ENCODE peak calls at places on chromosome 4, in seven cellular contexts. One of them, this sample, is unnamed.

GRCh38 chr4:114272226-114272625 is 292.8 kb upstream of the ARSJ start:
- DNase-seq in trophoblast cell: no peak
- DNase-seq in H9: no peak
- DNase-seq in mesendoderm: no peak
- DNase-seq in IMR-90: peak
- DNase-seq in mesenchymal stem cell: peak
- DNase-seq in neuronal stem cell: no peak
- DNase-seq in this sample: no peak

GRCh38 chr4:81260443-81261102 is 45.6 kb upstream of the PRKG2 start:
- DNase-seq in trophoblast cell: no peak
- DNase-seq in H9: peak
- DNase-seq in mesendoderm: peak
- DNase-seq in IMR-90: no peak
- DNase-seq in mesenchymal stem cell: no peak
- DNase-seq in neuronal stem cell: no peak
- DNase-seq in this sample: peak

GRCh38 chr4:88803600-88804096 is 106.0 kb upstream of the NAP1L5 start:
- DNase-seq in trophoblast cell: no peak
- DNase-seq in H9: no peak
- DNase-seq in mesendoderm: no peak
- DNase-seq in IMR-90: peak
- DNase-seq in mesenchymal stem cell: peak
- DNase-seq in neuronal stem cell: no peak
- DNase-seq in this sample: no peak

GRCh38 chr4:165027762-165028402 is 3.9 kb upstream of the TRIM60 start:
- DNase-seq in trophoblast cell: no peak
- DNase-seq in H9: no peak
- DNase-seq in mesendoderm: no peak
- DNase-seq in IMR-90: no peak
- DNase-seq in mesenchymal stem cell: peak
- DNase-seq in neuronal stem cell: no peak
- DNase-seq in this sample: no peak

GRCh38 chr4:184400375-184400870 is 73.9 kb downstream of the IRF2 start:
- DNase-seq in trophoblast cell: no peak
- DNase-seq in H9: no peak
- DNase-seq in mesendoderm: no peak
- DNase-seq in IMR-90: peak
- DNase-seq in mesenchymal stem cell: peak
- DNase-seq in neuronal stem cell: no peak
- DNase-seq in this sample: no peak

GRCh38 chr4:126753592-126753991 is 879.2 kb upstream of the INTU start:
- DNase-seq in trophoblast cell: no peak
- DNase-seq in H9: no peak
- DNase-seq in mesendoderm: no peak
- DNase-seq in IMR-90: no peak
- DNase-seq in mesenchymal stem cell: no peak
- DNase-seq in neuronal stem cell: no peak
- DNase-seq in this sample: no peak

GRCh38 chr4:17468638-17469221 is 43.2 kb downstream of the QDPR start:
- DNase-seq in trophoblast cell: no peak
- DNase-seq in H9: no peak
- DNase-seq in mesendoderm: peak
- DNase-seq in IMR-90: peak
- DNase-seq in mesenchymal stem cell: peak
- DNase-seq in neuronal stem cell: peak
- DNase-seq in this sample: no peak

GRCh38 chr4:88809561-88810219 is 112.1 kb upstream of the NAP1L5 start:
- DNase-seq in trophoblast cell: no peak
- DNase-seq in H9: no peak
- DNase-seq in mesendoderm: no peak
- DNase-seq in IMR-90: no peak
- DNase-seq in mesenchymal stem cell: no peak
- DNase-seq in neuronal stem cell: no peak
- DNase-seq in this sample: no peak

GRCh38 chr4:101954975-101955678 is 164.6 kb downstream of the BANK1 start:
- DNase-seq in trophoblast cell: no peak
- DNase-seq in H9: no peak
- DNase-seq in mesendoderm: no peak
- DNase-seq in IMR-90: no peak
- DNase-seq in mesenchymal stem cell: no peak
- DNase-seq in neuronal stem cell: no peak
- DNase-seq in this sample: no peak

GRCh38 chr4:46653842-46654241 is 255.2 kb downstream of the COX7B2 start:
- DNase-seq in trophoblast cell: no peak
- DNase-seq in H9: no peak
- DNase-seq in mesendoderm: no peak
- DNase-seq in IMR-90: no peak
- DNase-seq in mesenchymal stem cell: no peak
- DNase-seq in neuronal stem cell: no peak
- DNase-seq in this sample: no peak

GRCh38 chr4:127997534-127998388 is 32.6 kb downstream of the ABHD18 start:
- DNase-seq in trophoblast cell: peak
- DNase-seq in H9: no peak
- DNase-seq in mesendoderm: peak
- DNase-seq in IMR-90: peak
- DNase-seq in mesenchymal stem cell: peak
- DNase-seq in neuronal stem cell: no peak
- DNase-seq in this sample: no peak

GRCh38 chr4:72858328-72858727 is 211.2 kb downstream of the COX18 start:
- DNase-seq in trophoblast cell: peak
- DNase-seq in H9: no peak
- DNase-seq in mesendoderm: no peak
- DNase-seq in IMR-90: peak
- DNase-seq in mesenchymal stem cell: peak
- DNase-seq in neuronal stem cell: no peak
- DNase-seq in this sample: no peak

GRCh38 chr4:7540216-7540615 is 105.5 kb upstream of the PSAPL1 start:
- DNase-seq in trophoblast cell: no peak
- DNase-seq in H9: no peak
- DNase-seq in mesendoderm: no peak
- DNase-seq in IMR-90: no peak
- DNase-seq in mesenchymal stem cell: no peak
- DNase-seq in neuronal stem cell: no peak
- DNase-seq in this sample: no peak

GRCh38 chr4:76570141-76570989 is 135.3 kb downstream of the SHROOM3 start:
- DNase-seq in trophoblast cell: no peak
- DNase-seq in H9: no peak
- DNase-seq in mesendoderm: peak
- DNase-seq in IMR-90: peak
- DNase-seq in mesenchymal stem cell: peak
- DNase-seq in neuronal stem cell: no peak
- DNase-seq in this sample: no peak

GRCh38 chr4:184969610-184970009 is 48.7 kb upstream of the HELT start:
- DNase-seq in trophoblast cell: no peak
- DNase-seq in H9: peak
- DNase-seq in mesendoderm: no peak
- DNase-seq in IMR-90: no peak
- DNase-seq in mesenchymal stem cell: no peak
- DNase-seq in neuronal stem cell: no peak
- DNase-seq in this sample: no peak

GRCh38 chr4:109123952-109124351 is 178.5 kb downstream of the COL25A1 start:
- DNase-seq in trophoblast cell: no peak
- DNase-seq in H9: no peak
- DNase-seq in mesendoderm: no peak
- DNase-seq in IMR-90: no peak
- DNase-seq in mesenchymal stem cell: no peak
- DNase-seq in neuronal stem cell: no peak
- DNase-seq in this sample: no peak

GRCh38 chr4:7423391-7423790 is 11.3 kb downstream of the PSAPL1 start:
- DNase-seq in trophoblast cell: no peak
- DNase-seq in H9: peak
- DNase-seq in mesendoderm: no peak
- DNase-seq in IMR-90: no peak
- DNase-seq in mesenchymal stem cell: no peak
- DNase-seq in neuronal stem cell: no peak
- DNase-seq in this sample: no peak

GRCh38 chr4:120929847-120930246 is 7.3 kb upstream of the PRDM5 start:
- DNase-seq in trophoblast cell: no peak
- DNase-seq in H9: no peak
- DNase-seq in mesendoderm: no peak
- DNase-seq in IMR-90: no peak
- DNase-seq in mesenchymal stem cell: no peak
- DNase-seq in neuronal stem cell: no peak
- DNase-seq in this sample: no peak

GRCh38 chr4:2689114-2689513 is 67.0 kb downstream of the TNIP2 start:
- DNase-seq in trophoblast cell: no peak
- DNase-seq in H9: no peak
- DNase-seq in mesendoderm: no peak
- DNase-seq in IMR-90: no peak
- DNase-seq in mesenchymal stem cell: no peak
- DNase-seq in neuronal stem cell: no peak
- DNase-seq in this sample: no peak

GRCh38 chr4:7398104-7398423 is 36.7 kb downstream of the PSAPL1 start:
- DNase-seq in trophoblast cell: no peak
- DNase-seq in H9: no peak
- DNase-seq in mesendoderm: no peak
- DNase-seq in IMR-90: peak
- DNase-seq in mesenchymal stem cell: peak
- DNase-seq in neuronal stem cell: no peak
- DNase-seq in this sample: no peak

GRCh38 chr4:174423257-174423944 is 98.9 kb downstream of the HPGD start:
- DNase-seq in trophoblast cell: peak
- DNase-seq in H9: no peak
- DNase-seq in mesendoderm: no peak
- DNase-seq in IMR-90: peak
- DNase-seq in mesenchymal stem cell: peak
- DNase-seq in neuronal stem cell: no peak
- DNase-seq in this sample: no peak

GRCh38 chr4:41538887-41539498 is 1.0 kb downstream of the LIMCH1 start:
- DNase-seq in trophoblast cell: peak
- DNase-seq in H9: peak
- DNase-seq in mesendoderm: no peak
- DNase-seq in IMR-90: no peak
- DNase-seq in mesenchymal stem cell: no peak
- DNase-seq in neuronal stem cell: no peak
- DNase-seq in this sample: no peak

GRCh38 chr4:20253272-20253798 is 1.6 kb downstream of the SLIT2 start:
- DNase-seq in trophoblast cell: no peak
- DNase-seq in H9: no peak
- DNase-seq in mesendoderm: peak
- DNase-seq in IMR-90: peak
- DNase-seq in mesenchymal stem cell: peak
- DNase-seq in neuronal stem cell: peak
- DNase-seq in this sample: no peak

GRCh38 chr4:102317459-102317858 is 27.8 kb downstream of the SLC39A8 start:
- DNase-seq in trophoblast cell: no peak
- DNase-seq in H9: no peak
- DNase-seq in mesendoderm: no peak
- DNase-seq in IMR-90: no peak
- DNase-seq in mesenchymal stem cell: no peak
- DNase-seq in neuronal stem cell: no peak
- DNase-seq in this sample: no peak

DNA sequence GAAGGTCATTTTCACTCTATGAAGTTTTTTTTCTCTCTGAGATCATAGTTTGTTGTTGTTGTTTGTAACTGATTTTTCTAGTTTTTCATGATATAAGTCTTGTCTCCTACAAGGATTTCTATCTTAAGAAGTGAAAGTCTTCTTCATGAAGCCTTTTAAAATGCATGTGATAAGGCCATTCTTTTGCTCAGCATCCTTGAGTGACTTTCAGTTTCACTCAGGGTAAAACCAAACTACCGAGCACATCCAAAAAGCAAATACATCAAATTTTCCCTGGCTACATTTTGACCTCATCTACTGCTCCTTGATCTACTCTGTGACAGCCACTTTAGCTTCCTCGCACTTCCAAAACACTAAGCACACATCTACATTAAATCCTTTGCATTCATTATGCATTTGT is 580.7 kb downstream of the KCTD8 start:
- DNase-seq in trophoblast cell: no peak
- DNase-seq in H9: no peak
- DNase-seq in mesendoderm: no peak
- DNase-seq in IMR-90: no peak
- DNase-seq in mesenchymal stem cell: no peak
- DNase-seq in neuronal stem cell: no peak
- DNase-seq in this sample: no peak
- H2BK5ac ChIP-seq in trophoblast cell: no peak
- H2BK5ac ChIP-seq in H9: no peak
- H2BK5ac ChIP-seq in mesendoderm: no peak
- H2BK5ac ChIP-seq in IMR-90: no peak
- H2BK5ac ChIP-seq in mesenchymal stem cell: no peak
- H2BK5ac ChIP-seq in neuronal stem cell: no peak
- H2BK5ac ChIP-seq in this sample: no peak

GRCh38 chr4:83232087-83232486 is 52.5 kb downstream of the COQ2 start:
- DNase-seq in trophoblast cell: no peak
- DNase-seq in H9: no peak
- DNase-seq in mesendoderm: no peak
- DNase-seq in IMR-90: no peak
- DNase-seq in mesenchymal stem cell: no peak
- DNase-seq in neuronal stem cell: no peak
- DNase-seq in this sample: no peak
- H2BK5ac ChIP-seq in trophoblast cell: no peak
- H2BK5ac ChIP-seq in H9: no peak
- H2BK5ac ChIP-seq in mesendoderm: no peak
- H2BK5ac ChIP-seq in IMR-90: no peak
- H2BK5ac ChIP-seq in mesenchymal stem cell: no peak
- H2BK5ac ChIP-seq in neuronal stem cell: no peak
- H2BK5ac ChIP-seq in this sample: no peak

GRCh38 chr4:155832664-155833063 is 33.4 kb downstream of the ASIC5 start:
- DNase-seq in trophoblast cell: no peak
- DNase-seq in H9: no peak
- DNase-seq in mesendoderm: no peak
- DNase-seq in IMR-90: no peak
- DNase-seq in mesenchymal stem cell: no peak
- DNase-seq in neuronal stem cell: no peak
- DNase-seq in this sample: no peak
- H2BK5ac ChIP-seq in trophoblast cell: no peak
- H2BK5ac ChIP-seq in H9: no peak
- H2BK5ac ChIP-seq in mesendoderm: no peak
- H2BK5ac ChIP-seq in IMR-90: no peak
- H2BK5ac ChIP-seq in mesenchymal stem cell: no peak
- H2BK5ac ChIP-seq in neuronal stem cell: no peak
- H2BK5ac ChIP-seq in this sample: no peak

GRCh38 chr4:30385650-30386049 is 334.5 kb upstream of the PCDH7 start:
- DNase-seq in trophoblast cell: no peak
- DNase-seq in H9: no peak
- DNase-seq in mesendoderm: no peak
- DNase-seq in IMR-90: peak
- DNase-seq in mesenchymal stem cell: no peak
- DNase-seq in neuronal stem cell: no peak
- DNase-seq in this sample: no peak

GRCh38 chr4:30386266-30386895 is 333.8 kb upstream of the PCDH7 start:
- DNase-seq in trophoblast cell: no peak
- DNase-seq in H9: no peak
- DNase-seq in mesendoderm: no peak
- DNase-seq in IMR-90: peak
- DNase-seq in mesenchymal stem cell: peak
- DNase-seq in neuronal stem cell: no peak
- DNase-seq in this sample: no peak

DNA sequence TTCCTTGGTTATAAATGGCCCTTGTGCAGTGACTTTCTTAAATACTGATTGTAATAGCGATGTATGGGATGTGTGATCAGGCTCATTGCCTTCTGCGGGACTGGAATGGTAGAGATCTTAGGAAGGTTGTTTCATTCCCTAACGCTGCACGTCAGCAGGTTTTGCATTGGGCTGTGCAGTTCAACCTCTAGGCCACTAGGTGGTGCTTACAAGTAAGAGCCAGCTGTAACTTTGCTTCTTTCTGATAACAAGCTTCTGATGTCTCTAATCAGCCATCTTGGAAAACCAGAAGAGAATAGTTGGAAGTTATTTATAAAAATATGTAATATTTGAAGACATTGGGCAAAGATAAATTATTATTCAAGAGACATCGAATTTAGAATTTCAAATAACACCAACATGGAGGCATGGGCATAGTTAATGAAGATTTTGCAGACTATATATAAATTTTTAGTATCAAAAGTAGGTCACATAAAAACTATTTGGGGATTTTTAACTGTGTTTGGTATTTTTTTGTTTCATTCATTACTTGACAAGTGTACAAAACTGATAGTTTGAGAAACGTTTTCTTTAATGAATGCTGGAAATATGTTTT is 339.7 kb upstream of the PCDH7 start:
- DNase-seq in trophoblast cell: peak
- DNase-seq in H9: peak
- DNase-seq in mesendoderm: peak
- DNase-seq in IMR-90: peak
- DNase-seq in mesenchymal stem cell: peak
- DNase-seq in neuronal stem cell: peak
- DNase-seq in this sample: peak
- H2BK5ac ChIP-seq in trophoblast cell: no peak
- H2BK5ac ChIP-seq in H9: no peak
- H2BK5ac ChIP-seq in mesendoderm: no peak
- H2BK5ac ChIP-seq in IMR-90: no peak
- H2BK5ac ChIP-seq in mesenchymal stem cell: no peak
- H2BK5ac ChIP-seq in neuronal stem cell: no peak
- H2BK5ac ChIP-seq in this sample: no peak

This sample was measured in H1.